ENCODE peak calls at places on chromosomes 6 and 20, in ten cellular contexts. L, A, J, I, Z, U, O, R, V and C are unnamed samples.

GRCh38 chr20:33947709-33948295 is 45.9 kb upstream of the RALY start:
- DNase-seq in I (no peak), A (no peak), V (no peak), J (no peak), O (no peak), Z (no peak), R (no peak), U (peak; percentile 23), L (no peak), C (peak; percentile 61)

GRCh38 chr6:145372671-145373123 is 362.6 kb downstream of the EPM2A start:
- DNase-seq in J (no peak), Z (no peak), A (no peak), L (peak; percentile 33), I (no peak), O (no peak), R (no peak), U (peak; percentile 12), V (no peak), C (no peak)

GRCh38 chr20:496126-496696 is 33.9 kb upstream of the TBC1D20 start:
- DNase-seq in R (no peak), U (no peak), L (peak; percentile 51), O (no peak), V (peak; percentile 71), J (no peak), I (no peak), A (peak; percentile 68), Z (no peak), C (no peak)

GRCh38 chr20:62267543-62267942 is 29.2 kb downstream of the OSBPL2 start:
- DNase-seq in U (no peak), L (no peak), A (no peak), R (no peak), I (no peak), O (no peak), Z (no peak), V (peak; percentile 92), J (no peak), C (no peak)

GRCh38 chr6:168128006-168128630 is 49.1 kb upstream of the FRMD1 start:
- DNase-seq in U (no peak), Z (no peak), R (no peak), J (no peak), L (no peak), A (no peak), V (no peak), I (no peak), O (no peak), C (no peak)

GRCh38 chr6:146670161-146670560 is 71.4 kb downstream of the ADGB start:
- DNase-seq in R (no peak), L (no peak), O (no peak), V (no peak), Z (no peak), J (no peak), U (no peak), A (no peak), I (no peak), C (no peak)

GRCh38 chr6:155487362-155488130 is 31.9 kb upstream of the NOX3 start:
- DNase-seq in J (no peak), L (no peak), R (no peak), A (no peak), U (no peak), I (no peak), Z (no peak), V (no peak), O (no peak), C (no peak)

GRCh38 chr6:152572395-152573061 is 64.6 kb downstream of the SYNE1 start:
- DNase-seq in O (no peak), J (no peak), I (no peak), R (no peak), L (no peak), U (no peak), A (peak; percentile 26), V (no peak), Z (no peak), C (no peak)

GRCh38 chr6:26328265-26328844 is 36.6 kb upstream of the BTN3A2 start:
- DNase-seq in Z (no peak), R (no peak), O (no peak), V (no peak), I (no peak), U (no peak), L (no peak), A (no peak), J (no peak), C (no peak)

GRCh38 chr6:125104425-125104824 is 49.1 kb upstream of the TPD52L1 start:
- DNase-seq in O (no peak), V (no peak), I (no peak), L (no peak), R (no peak), J (no peak), A (peak; percentile 12), Z (no peak), U (no peak), C (no peak)

GRCh38 chr6:72824833-72825232 is 203.0 kb downstream of the KCNQ5 start:
- DNase-seq in O (no peak), I (no peak), Z (no peak), U (no peak), R (no peak), V (no peak), L (no peak), J (no peak), A (no peak), C (no peak)

GRCh38 chr6:6892706-6893601 is 214.8 kb upstream of the RREB1 start:
- DNase-seq in A (no peak), R (no peak), O (no peak), Z (no peak), V (peak; percentile 91), L (no peak), U (no peak), J (no peak), I (no peak), C (no peak)

GRCh38 chr6:107750398-107750797 is 73.7 kb downstream of the SCML4 start:
- DNase-seq in A (no peak), V (no peak), R (no peak), J (no peak), U (no peak), O (no peak), L (no peak), I (no peak), Z (no peak), C (no peak)

GRCh38 chr6:151702851-151703629 is 104.4 kb upstream of the ESR1 start:
- DNase-seq in U (no peak), R (no peak), O (no peak), Z (no peak), A (no peak), I (no peak), L (no peak), V (no peak), J (no peak), C (no peak)

GRCh38 chr6:379367-380181 is 12.0 kb upstream of the IRF4 start:
- DNase-seq in O (no peak), V (no peak), R (peak; percentile 78), J (no peak), I (no peak), L (no peak), A (no peak), U (no peak), Z (no peak), C (no peak)

GRCh38 chr20:341682-342081 is 5.2 kb upstream of the NRSN2 start:
- DNase-seq in I (no peak), L (no peak), A (no peak), O (no peak), J (no peak), R (no peak), U (no peak), Z (no peak), V (no peak), C (no peak)

GRCh38 chr6:38420207-38420606 is 219.5 kb downstream of the BTBD9 start:
- DNase-seq in I (no peak), A (no peak), R (no peak), V (no peak), L (no peak), O (no peak), U (no peak), Z (no peak), J (no peak), C (peak; percentile 4)

GRCh38 chr6:170438402-170438753 is 114.7 kb downstream of the PSMB1 start:
- DNase-seq in V (peak; percentile 97), L (peak; percentile 71), A (peak; percentile 35), I (peak; percentile 80), J (peak; percentile 87), Z (peak; percentile 79), R (peak; percentile 24), U (peak; percentile 64), O (peak; percentile 79), C (peak; percentile 90)
- TF ChIP-seq POLR2A in V (peak; percentile 71), L (no peak), A (no peak), I (no peak), J (no peak), Z (no peak), R (no peak), U (no peak), O (no peak), C (peak; percentile 46)

GRCh38 chr20:36875702-36876472 is at the start of gene TLDC2:
- DNase-seq in V (no peak), R (no peak), U (no peak), A (no peak), L (no peak), O (no peak), Z (no peak), I (no peak), J (no peak), C (no peak)
- TF ChIP-seq POLR2A in V (no peak), R (peak; percentile 97), U (no peak), A (no peak), L (no peak), O (no peak), Z (no peak), I (no peak), J (no peak), C (no peak)

DNA sequence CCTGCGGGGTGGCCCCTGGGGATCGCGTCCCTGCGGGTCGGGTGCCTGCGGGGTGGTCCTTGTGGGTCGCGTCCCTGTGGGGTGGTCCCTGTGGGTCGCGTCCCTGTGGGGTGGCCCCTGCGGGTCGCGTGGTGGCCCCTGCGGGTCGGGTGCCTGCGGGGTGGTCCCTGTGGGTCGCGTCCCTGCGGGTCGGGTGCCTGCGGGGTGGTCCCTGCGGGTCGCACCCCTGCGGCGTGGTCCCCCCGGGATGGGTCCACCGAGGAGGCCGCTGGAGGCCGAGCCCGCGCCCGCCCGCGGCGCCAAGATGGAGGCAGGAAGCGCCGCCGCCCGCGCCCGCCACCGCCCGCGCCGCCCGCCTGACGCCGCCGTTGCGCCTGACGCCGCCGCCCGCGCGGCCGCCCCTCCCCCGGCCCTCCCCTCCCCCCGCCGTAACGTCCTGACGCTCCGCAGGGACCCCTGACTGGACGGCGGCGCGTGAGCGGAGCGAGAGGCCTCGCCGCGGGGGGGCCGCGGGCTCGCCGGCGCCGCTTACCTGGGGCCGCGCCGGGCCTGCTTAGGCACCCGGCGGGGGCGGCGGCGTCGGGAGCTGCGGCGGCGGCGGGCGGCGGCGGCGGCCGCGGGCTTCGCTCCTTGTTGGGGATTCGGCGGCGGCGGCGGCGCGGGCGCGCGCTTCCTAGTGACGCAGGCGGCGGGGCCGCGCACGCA is at the start of gene GMEB2:
- DNase-seq in J (no peak), R (peak; percentile 61), A (peak; percentile 65), U (peak; percentile 80), I (peak; percentile 78), V (peak; percentile 62), Z (peak; percentile 54), O (peak; percentile 90), L (peak; percentile 76), C (peak; percentile 80)
- TF ChIP-seq POLR2A in J (peak; percentile 32), R (peak; percentile 64), A (peak; percentile 41), U (no peak), I (peak; percentile 75), V (peak; percentile 82), Z (peak; percentile 43), O (no peak), L (no peak), C (peak; percentile 68)

GRCh38 chr6:96001891-96002575 is 13.7 kb upstream of the FUT9 start:
- DNase-seq in V (no peak), U (no peak), O (no peak), Z (no peak), J (no peak), R (no peak), L (no peak), A (no peak), I (no peak), C (no peak)
- TF ChIP-seq POLR2A in V (no peak), U (no peak), O (no peak), Z (no peak), J (no peak), R (no peak), L (no peak), A (no peak), I (no peak), C (no peak)